ENCODE peak calls at places on chromosome 12, in nine cellular contexts. One of them, this sample, is unnamed.

GRCh38 chr12:27861428-27862167 is 81.6 kb upstream of the MANSC4 start:
- DNase-seq in AG10803: peak; percentile 40
- DNase-seq in activated CD4-positive, alpha-beta T cell treated with anti-CD3 and anti-CD28 coated beads, Interleukin-2, amount 50 U/mL, for 4 hours: no peak
- DNase-seq in pancreas: no peak
- DNase-seq in nephron progenitor cell: no peak
- DNase-seq in AG20443: no peak
- DNase-seq in HT-29: no peak
- DNase-seq in stimulated activated naive CD8-positive, alpha-beta T cell treated with anti-CD3 and anti-CD28 coated beads, Interleukin-15, amount 100 ng/mL, for 72 hours: no peak
- DNase-seq in astrocyte of the cerebellum: no peak
- DNase-seq in this sample: peak; percentile 5

GRCh38 chr12:64450057-64450640 is 1.8 kb upstream of the TBK1 start:
- DNase-seq in nephron progenitor cell: no peak
- DNase-seq in stimulated activated naive CD8-positive, alpha-beta T cell treated with anti-CD3 and anti-CD28 coated beads, Interleukin-15, amount 100 ng/mL, for 72 hours: no peak
- DNase-seq in activated CD4-positive, alpha-beta T cell treated with anti-CD3 and anti-CD28 coated beads, Interleukin-2, amount 50 U/mL, for 4 hours: no peak
- DNase-seq in pancreas: no peak
- DNase-seq in AG10803: no peak
- DNase-seq in AG20443: no peak
- DNase-seq in astrocyte of the cerebellum: no peak
- DNase-seq in HT-29: no peak
- DNase-seq in this sample: no peak

GRCh38 chr12:93022603-93023340 is 93.7 kb upstream of the EEA1 start:
- DNase-seq in nephron progenitor cell: no peak
- DNase-seq in astrocyte of the cerebellum: peak; percentile 29
- DNase-seq in AG10803: peak; percentile 40
- DNase-seq in stimulated activated naive CD8-positive, alpha-beta T cell treated with anti-CD3 and anti-CD28 coated beads, Interleukin-15, amount 100 ng/mL, for 72 hours: no peak
- DNase-seq in activated CD4-positive, alpha-beta T cell treated with anti-CD3 and anti-CD28 coated beads, Interleukin-2, amount 50 U/mL, for 4 hours: no peak
- DNase-seq in HT-29: peak; percentile 70
- DNase-seq in pancreas: no peak
- DNase-seq in AG20443: no peak
- DNase-seq in this sample: no peak

GRCh38 chr12:111640498-111640897 is 41.4 kb upstream of the ATXN2 start:
- DNase-seq in pancreas: no peak
- DNase-seq in nephron progenitor cell: no peak
- DNase-seq in AG10803: no peak
- DNase-seq in stimulated activated naive CD8-positive, alpha-beta T cell treated with anti-CD3 and anti-CD28 coated beads, Interleukin-15, amount 100 ng/mL, for 72 hours: no peak
- DNase-seq in activated CD4-positive, alpha-beta T cell treated with anti-CD3 and anti-CD28 coated beads, Interleukin-2, amount 50 U/mL, for 4 hours: no peak
- DNase-seq in HT-29: no peak
- DNase-seq in AG20443: no peak
- DNase-seq in astrocyte of the cerebellum: no peak
- DNase-seq in this sample: no peak

GRCh38 chr12:108446766-108447165 is 68.3 kb upstream of the FICD start:
- DNase-seq in AG20443: no peak
- DNase-seq in HT-29: no peak
- DNase-seq in activated CD4-positive, alpha-beta T cell treated with anti-CD3 and anti-CD28 coated beads, Interleukin-2, amount 50 U/mL, for 4 hours: no peak
- DNase-seq in stimulated activated naive CD8-positive, alpha-beta T cell treated with anti-CD3 and anti-CD28 coated beads, Interleukin-15, amount 100 ng/mL, for 72 hours: no peak
- DNase-seq in pancreas: no peak
- DNase-seq in AG10803: peak; percentile 31
- DNase-seq in astrocyte of the cerebellum: no peak
- DNase-seq in nephron progenitor cell: no peak
- DNase-seq in this sample: no peak

GRCh38 chr12:19778822-19779221 is 339.5 kb downstream of the AEBP2 start:
- DNase-seq in pancreas: no peak
- DNase-seq in HT-29: no peak
- DNase-seq in nephron progenitor cell: no peak
- DNase-seq in AG20443: no peak
- DNase-seq in activated CD4-positive, alpha-beta T cell treated with anti-CD3 and anti-CD28 coated beads, Interleukin-2, amount 50 U/mL, for 4 hours: no peak
- DNase-seq in astrocyte of the cerebellum: no peak
- DNase-seq in stimulated activated naive CD8-positive, alpha-beta T cell treated with anti-CD3 and anti-CD28 coated beads, Interleukin-15, amount 100 ng/mL, for 72 hours: no peak
- DNase-seq in AG10803: no peak
- DNase-seq in this sample: no peak

GRCh38 chr12:26734510-26735248 is 98.3 kb downstream of the ITPR2 start:
- DNase-seq in astrocyte of the cerebellum: no peak
- DNase-seq in AG10803: no peak
- DNase-seq in HT-29: no peak
- DNase-seq in AG20443: no peak
- DNase-seq in pancreas: no peak
- DNase-seq in stimulated activated naive CD8-positive, alpha-beta T cell treated with anti-CD3 and anti-CD28 coated beads, Interleukin-15, amount 100 ng/mL, for 72 hours: no peak
- DNase-seq in nephron progenitor cell: no peak
- DNase-seq in activated CD4-positive, alpha-beta T cell treated with anti-CD3 and anti-CD28 coated beads, Interleukin-2, amount 50 U/mL, for 4 hours: no peak
- DNase-seq in this sample: no peak

GRCh38 chr12:77734489-77734888 is 96.2 kb upstream of the NAV3 start:
- DNase-seq in pancreas: no peak
- DNase-seq in stimulated activated naive CD8-positive, alpha-beta T cell treated with anti-CD3 and anti-CD28 coated beads, Interleukin-15, amount 100 ng/mL, for 72 hours: no peak
- DNase-seq in nephron progenitor cell: no peak
- DNase-seq in AG20443: peak; percentile 48
- DNase-seq in astrocyte of the cerebellum: no peak
- DNase-seq in HT-29: no peak
- DNase-seq in AG10803: peak; percentile 68
- DNase-seq in activated CD4-positive, alpha-beta T cell treated with anti-CD3 and anti-CD28 coated beads, Interleukin-2, amount 50 U/mL, for 4 hours: no peak
- DNase-seq in this sample: no peak

GRCh38 chr12:108806350-108806749 is 51.0 kb downstream of the SSH1 start:
- DNase-seq in astrocyte of the cerebellum: no peak
- DNase-seq in nephron progenitor cell: no peak
- DNase-seq in pancreas: no peak
- DNase-seq in HT-29: no peak
- DNase-seq in AG20443: no peak
- DNase-seq in stimulated activated naive CD8-positive, alpha-beta T cell treated with anti-CD3 and anti-CD28 coated beads, Interleukin-15, amount 100 ng/mL, for 72 hours: no peak
- DNase-seq in AG10803: peak; percentile 67
- DNase-seq in activated CD4-positive, alpha-beta T cell treated with anti-CD3 and anti-CD28 coated beads, Interleukin-2, amount 50 U/mL, for 4 hours: no peak
- DNase-seq in this sample: no peak

GRCh38 chr12:102344691-102345090 is 135.7 kb downstream of the IGF1 start:
- DNase-seq in AG20443: no peak
- DNase-seq in HT-29: no peak
- DNase-seq in pancreas: no peak
- DNase-seq in stimulated activated naive CD8-positive, alpha-beta T cell treated with anti-CD3 and anti-CD28 coated beads, Interleukin-15, amount 100 ng/mL, for 72 hours: no peak
- DNase-seq in astrocyte of the cerebellum: no peak
- DNase-seq in nephron progenitor cell: no peak
- DNase-seq in activated CD4-positive, alpha-beta T cell treated with anti-CD3 and anti-CD28 coated beads, Interleukin-2, amount 50 U/mL, for 4 hours: no peak
- DNase-seq in AG10803: no peak
- DNase-seq in this sample: no peak

GRCh38 chr12:132638541-132639408 is 20.2 kb downstream of the P2RX2 start:
- DNase-seq in pancreas: peak; percentile 34
- DNase-seq in AG10803: peak; percentile 80
- DNase-seq in AG20443: peak; percentile 84
- DNase-seq in stimulated activated naive CD8-positive, alpha-beta T cell treated with anti-CD3 and anti-CD28 coated beads, Interleukin-15, amount 100 ng/mL, for 72 hours: no peak
- DNase-seq in nephron progenitor cell: peak; percentile 48
- DNase-seq in activated CD4-positive, alpha-beta T cell treated with anti-CD3 and anti-CD28 coated beads, Interleukin-2, amount 50 U/mL, for 4 hours: no peak
- DNase-seq in HT-29: peak; percentile 53
- DNase-seq in astrocyte of the cerebellum: no peak
- DNase-seq in this sample: no peak

GRCh38 chr12:59329457-59329856 is 266.4 kb upstream of the SLC16A7 start:
- DNase-seq in AG10803: no peak
- DNase-seq in activated CD4-positive, alpha-beta T cell treated with anti-CD3 and anti-CD28 coated beads, Interleukin-2, amount 50 U/mL, for 4 hours: no peak
- DNase-seq in AG20443: no peak
- DNase-seq in stimulated activated naive CD8-positive, alpha-beta T cell treated with anti-CD3 and anti-CD28 coated beads, Interleukin-15, amount 100 ng/mL, for 72 hours: no peak
- DNase-seq in HT-29: no peak
- DNase-seq in astrocyte of the cerebellum: no peak
- DNase-seq in nephron progenitor cell: no peak
- DNase-seq in pancreas: no peak
- DNase-seq in this sample: no peak

GRCh38 chr12:54723653-54724256 is 75.6 kb upstream of the DCD start:
- DNase-seq in pancreas: no peak
- DNase-seq in AG20443: no peak
- DNase-seq in AG10803: peak; percentile 1
- DNase-seq in activated CD4-positive, alpha-beta T cell treated with anti-CD3 and anti-CD28 coated beads, Interleukin-2, amount 50 U/mL, for 4 hours: no peak
- DNase-seq in nephron progenitor cell: no peak
- DNase-seq in stimulated activated naive CD8-positive, alpha-beta T cell treated with anti-CD3 and anti-CD28 coated beads, Interleukin-15, amount 100 ng/mL, for 72 hours: peak; percentile 24
- DNase-seq in astrocyte of the cerebellum: no peak
- DNase-seq in HT-29: peak; percentile 54
- DNase-seq in this sample: no peak